ENCODE peak calls at places on chromosomes 1 and 21, in four cellular contexts. H is IMR-90, P is A549, E is K562. X is an unnamed sample.

GRCh38 chr1:109793486-109794318 is 30.0 kb upstream of the EPS8L3 start:
- DNase-seq in H (peak), P (no peak), E (peak), X (no peak)

GRCh38 chr1:70090875-70091274 is 114.5 kb downstream of the LRRC40 start:
- DNase-seq in H (peak), P (no peak), E (no peak), X (no peak)

GRCh38 chr1:145991799-145992412 is 4.5 kb downstream of the TXNIP start:
- DNase-seq in H (no peak), P (no peak), E (no peak), X (no peak)

GRCh38 chr21:41328660-41329300 is 12.2 kb downstream of the FAM3B start:
- DNase-seq in H (peak), P (no peak), E (no peak), X (no peak)

GRCh38 chr1:5988596-5989285 is 3.5 kb downstream of the NPHP4 start:
- DNase-seq in H (no peak), P (no peak), E (no peak), X (no peak)

GRCh38 chr21:45291613-45292398 is 4.1 kb upstream of the POFUT2 start:
- DNase-seq in H (no peak), P (no peak), E (no peak), X (no peak)

GRCh38 chr1:200512191-200512590 is 102.4 kb upstream of the ZNF281 start:
- DNase-seq in H (peak), P (no peak), E (no peak), X (no peak)

GRCh38 chr1:212858461-212859265 is 588 bp downstream of the FLVCR1 start:
- DNase-seq in H (peak), P (peak), E (peak), X (peak)

GRCh38 chr1:54989473-54989872 is 9.0 kb downstream of the TMEM61 start:
- DNase-seq in H (no peak), P (no peak), E (no peak), X (no peak)

GRCh38 chr1:232521660-232522059 is 108.3 kb downstream of the SIPA1L2 start:
- DNase-seq in H (no peak), P (no peak), E (no peak), X (no peak)

GRCh38 chr1:87449348-87449963 is 120.8 kb downstream of the LMO4 start:
- DNase-seq in H (peak), P (no peak), E (no peak), X (no peak)

GRCh38 chr1:113140588-113141446 is 67.8 kb downstream of the LRIG2 start:
- DNase-seq in H (peak), P (peak), E (peak), X (peak)

GRCh38 chr1:242428403-242429190 is 95.9 kb downstream of the PLD5 start:
- DNase-seq in H (no peak), P (no peak), E (no peak), X (no peak)

GRCh38 chr1:21931171-21932093 is 5.7 kb downstream of the HSPG2 start:
- DNase-seq in H (peak), P (peak), E (no peak), X (peak)

GRCh38 chr1:10818262-10819197 is 22.1 kb upstream of the CASZ1 start:
- DNase-seq in H (no peak), P (no peak), E (no peak), X (no peak)

GRCh38 chr1:188670837-188671236 is 1806.8 kb downstream of the BRINP3 start:
- DNase-seq in H (peak), P (peak), E (no peak), X (peak)

GRCh38 chr1:212518188-212518951 is 85.7 kb downstream of the NENF start:
- DNase-seq in H (peak), P (peak), E (no peak), X (peak)

GRCh38 chr1:180952657-180953013 is 39.9 kb downstream of the KIAA1614 start:
- DNase-seq in H (no peak), P (no peak), E (no peak), X (no peak)

GRCh38 chr1:167805041-167805556 is 83.3 kb downstream of the MPZL1 start:
- DNase-seq in H (no peak), P (no peak), E (no peak), X (no peak)

GRCh38 chr1:170513138-170513537 is 18.8 kb upstream of the GORAB start:
- DNase-seq in H (no peak), P (peak), E (no peak), X (no peak)

GRCh38 chr1:15756143-15757015 is 2.2 kb upstream of the FBLIM1 start:
- DNase-seq in H (no peak), P (no peak), E (no peak), X (peak)

GRCh38 chr1:63827411-63828321 is 53.8 kb downstream of the ROR1 start:
- DNase-seq in H (peak), P (no peak), E (no peak), X (no peak)

GRCh38 chr1:26697978-26698849 is 2.4 kb downstream of the ARID1A start:
- DNase-seq in H (peak), P (peak), E (peak), X (peak)

GRCh38 chr1:28927442-28928305 is 13.3 kb downstream of the EPB41 start:
- DNase-seq in H (peak), P (no peak), E (no peak), X (no peak)

GRCh38 chr1:205491794-205492193 is 12.7 kb upstream of the CDK18 start:
- DNase-seq in H (no peak), P (no peak), E (no peak), X (no peak)

GRCh38 chr21:28725396-28725795 is 267.3 kb downstream of the LTN1 start:
- DNase-seq in H (no peak), P (no peak), E (no peak), X (no peak)

GRCh38 chr1:36984675-36985074 is 49.6 kb downstream of the GRIK3 start:
- DNase-seq in H (no peak), P (no peak), E (no peak), X (no peak)

DNA sequence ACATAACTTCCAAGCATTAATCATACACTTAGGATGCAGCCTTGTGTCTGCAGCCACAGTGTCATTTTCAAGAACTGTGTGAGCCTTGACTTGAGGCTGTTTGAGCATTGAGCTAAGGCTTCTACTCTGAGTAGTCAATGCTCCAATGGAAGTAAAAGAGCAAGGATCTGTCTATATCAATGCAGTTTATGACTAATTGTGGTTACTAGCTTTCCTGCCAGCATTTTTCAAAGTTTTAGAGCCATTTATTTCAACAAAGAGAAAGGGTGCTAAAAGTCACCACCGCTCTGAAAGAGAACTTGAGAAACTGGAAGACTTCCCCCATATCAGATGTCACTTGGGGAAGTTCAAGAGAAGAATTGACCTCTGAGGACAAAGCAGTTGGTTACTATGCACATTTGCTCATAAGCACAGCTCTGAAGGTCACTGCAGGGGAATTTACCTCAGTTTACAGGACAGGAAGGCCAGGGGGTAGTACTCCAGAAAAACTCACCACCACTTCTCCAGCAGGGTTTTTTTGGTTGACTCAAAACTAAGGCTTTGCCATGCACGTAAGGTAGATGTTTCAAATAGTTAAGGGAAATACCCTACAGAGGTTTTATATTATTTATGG is 24.5 kb upstream of the RGS1 start:
- DNase-seq in H (peak), P (peak), E (no peak), X (no peak)
- TF ChIP-seq MAZ in H (no peak), P (no peak), E (no peak), X (no peak)

GRCh38 chr1:42152907-42153597 is at the start of gene GUCA2B:
- DNase-seq in H (no peak), P (no peak), E (no peak), X (no peak)

GRCh38 chr1:42157667-42158066 is 4.5 kb downstream of the GUCA2B start:
- DNase-seq in H (no peak), P (peak), E (no peak), X (peak)

GRCh38 chr1:42154685-42155084 is 1.5 kb downstream of the GUCA2B start:
- DNase-seq in H (no peak), P (no peak), E (no peak), X (no peak)

GRCh38 chr1:42153598-42153995 is 387 bp downstream of the GUCA2B start:
- DNase-seq in H (no peak), P (no peak), E (no peak), X (no peak)

GRCh38 chr1:42155362-42155761 is 2.2 kb downstream of the GUCA2B start:
- DNase-seq in H (no peak), P (no peak), E (no peak), X (no peak)
- TF ChIP-seq MAZ in H (no peak), P (no peak), E (no peak), X (no peak)

GRCh38 chr1:92583821-92584760 is 97.4 kb upstream of the GFI1 start:
- DNase-seq in H (peak), P (no peak), E (no peak), X (no peak)

GRCh38 chr1:92585831-92586230 is 99.1 kb upstream of the GFI1 start:
- DNase-seq in H (no peak), P (no peak), E (no peak), X (no peak)

DNA sequence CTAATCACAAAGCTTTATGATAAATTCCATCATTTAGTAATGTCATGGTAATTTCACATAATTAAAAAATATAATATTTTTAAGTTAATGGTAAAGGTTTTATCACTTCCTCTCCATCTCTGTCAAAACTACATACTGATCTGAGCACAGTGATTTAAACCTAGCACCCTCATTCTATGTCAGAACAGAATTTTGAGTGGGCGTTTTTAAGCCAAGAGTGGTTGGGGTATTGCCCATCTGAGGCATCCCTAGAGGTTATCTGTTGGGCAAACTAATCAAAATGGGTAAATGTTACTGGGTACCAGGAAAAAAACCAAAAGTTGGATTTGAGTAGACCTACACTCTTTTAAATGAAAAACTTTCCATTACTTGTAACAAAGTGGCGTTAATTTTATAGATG is 100.7 kb upstream of the GFI1 start:
- DNase-seq in H (no peak), P (no peak), E (no peak), X (no peak)
- TF ChIP-seq MAZ in H (no peak), P (no peak), E (no peak), X (no peak)

DNA sequence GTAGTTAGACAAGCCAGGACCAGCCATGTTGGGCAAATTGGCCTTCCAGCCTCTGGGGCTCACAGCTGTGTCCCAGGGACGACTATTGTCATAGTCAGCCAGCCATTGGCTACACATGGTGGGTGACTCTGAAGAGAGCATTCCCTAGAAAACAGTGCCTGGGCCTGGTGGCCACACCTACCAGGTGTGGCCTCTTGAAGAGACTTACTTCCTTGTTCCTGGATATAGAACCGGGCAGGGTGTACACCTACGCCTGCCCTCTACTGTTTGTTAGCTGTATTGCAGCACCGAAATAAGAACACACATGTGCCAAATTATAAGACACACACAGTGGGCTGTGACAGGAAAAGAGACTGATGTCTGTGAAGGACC is 134.6 kb upstream of the ARHGEF16 start:
- DNase-seq in H (peak), P (peak), E (peak), X (peak)
- TF ChIP-seq MAZ in H (no peak), P (no peak), E (no peak), X (no peak)

DNA sequence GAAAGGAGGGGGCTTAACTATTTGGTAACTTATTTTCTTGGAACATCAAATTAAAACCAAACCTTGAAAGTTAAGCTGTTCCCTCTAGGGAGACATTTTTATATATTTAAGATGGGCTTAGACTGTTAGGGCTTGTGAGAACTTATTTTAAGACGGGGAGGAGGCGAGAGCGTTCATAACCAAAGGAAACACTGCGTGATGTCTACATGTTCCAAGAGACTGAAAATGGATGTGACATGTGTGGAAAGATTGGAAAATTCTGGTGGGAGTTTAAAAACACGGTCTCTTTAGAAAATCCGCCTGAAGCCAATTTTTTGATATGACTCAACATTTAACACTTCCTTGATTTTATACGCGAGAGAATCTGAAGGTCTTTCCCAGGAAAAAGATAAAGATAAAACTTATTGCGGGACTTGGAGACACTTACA is 677 bp downstream of the PNRC2 start:
- DNase-seq in H (peak), P (no peak), E (no peak), X (no peak)
- TF ChIP-seq MAZ in H (no peak), P (no peak), E (no peak), X (no peak)

DNA sequence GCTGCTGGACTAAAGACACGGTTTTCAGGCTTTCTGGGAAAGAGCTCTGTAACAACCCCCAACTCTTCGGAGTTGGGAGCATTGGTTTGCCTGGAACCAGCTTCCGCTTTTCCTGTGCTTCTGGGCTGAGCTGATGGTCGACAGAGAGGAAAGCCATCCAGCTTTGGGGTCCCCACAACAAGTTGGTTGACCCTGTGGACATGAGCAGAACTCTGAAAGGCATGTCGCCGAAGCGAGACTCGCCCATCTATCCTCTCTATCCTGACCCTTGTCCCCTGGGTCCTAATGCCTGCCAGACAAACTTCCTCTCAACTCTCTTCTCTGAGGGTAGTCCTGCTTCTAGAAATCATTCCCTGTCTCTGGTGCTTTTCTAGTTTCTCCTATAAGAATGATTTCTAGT is 31.9 kb upstream of the FCGR2A start:
- DNase-seq in H (no peak), P (peak), E (no peak), X (peak)
- TF ChIP-seq MAZ in H (no peak), P (no peak), E (no peak), X (no peak)

GRCh38 chr1:31377361-31377863 is 4.5 kb upstream of the FABP3 start:
- DNase-seq in H (no peak), P (no peak), E (no peak), X (no peak)
- TF ChIP-seq MAZ in H (no peak), P (no peak), E (no peak), X (no peak)

GRCh38 chr1:32338637-32339145 is 2.7 kb upstream of the MARCKSL1 start:
- DNase-seq in H (no peak), P (no peak), E (no peak), X (no peak)
- TF ChIP-seq MAZ in H (no peak), P (no peak), E (no peak), X (no peak)

GRCh38 chr1:17109897-17110554 is 9.2 kb downstream of the PADI2 start:
- DNase-seq in H (no peak), P (no peak), E (no peak), X (no peak)
- TF ChIP-seq MAZ in H (no peak), P (no peak), E (no peak), X (no peak)